ENCODE peak calls at places on chromosome 13, in seven cellular contexts. I, J, Y, Q, N, G and K are unnamed samples.
A peak's percentile ranks its signal among the peaks of the same experiment; 100 is the strongest.

GRCh38 chr13:43119206-43119605 is 95.8 kb downstream of the DNAJC15 start:
- DNase-seq in I (no peak), Y (no peak), J (no peak), Q (no peak), G (no peak), N (no peak), K (no peak)

GRCh38 chr13:79456051-79456450 is 24.9 kb upstream of the NDFIP2 start:
- DNase-seq in N (no peak), G (no peak), J (no peak), Q (no peak), I (no peak), Y (no peak), K (no peak)

GRCh38 chr13:44906758-44907157 is 82.5 kb downstream of the NUFIP1 start:
- DNase-seq in N (no peak), I (peak; percentile 77), G (peak; percentile 20), J (no peak), Q (no peak), Y (no peak), K (no peak)

GRCh38 chr13:48094404-48094780 is 512 bp downstream of the MED4 start:
- DNase-seq in I (peak; percentile 20), Y (no peak), Q (peak; percentile 19), G (peak; percentile 59), N (no peak), J (no peak), K (no peak)

GRCh38 chr13:24267283-24267682 is 42.1 kb upstream of the C1QTNF9 start:
- DNase-seq in Q (no peak), I (peak; percentile 6), J (no peak), N (no peak), G (no peak), Y (no peak), K (no peak)

GRCh38 chr13:26561636-26562537 is 4.4 kb downstream of the WASF3 start:
- DNase-seq in G (peak; percentile 72), I (peak; percentile 80), Q (no peak), Y (no peak), N (peak; percentile 51), J (no peak), K (no peak)

GRCh38 chr13:109272595-109273325 is 513.6 kb downstream of the IRS2 start:
- DNase-seq in G (no peak), Q (no peak), Y (peak; percentile 30), N (no peak), J (no peak), I (peak; percentile 59), K (no peak)

GRCh38 chr13:109671919-109672318 is 114.5 kb downstream of the IRS2 start:
- DNase-seq in G (no peak), Q (no peak), Y (peak; percentile 45), N (no peak), J (no peak), I (no peak), K (no peak)

GRCh38 chr13:113144255-113144629 is 14.2 kb upstream of the PROZ start:
- DNase-seq in Q (no peak), J (no peak), Y (no peak), N (no peak), I (no peak), G (no peak), K (no peak)

GRCh38 chr13:21637296-21637695 is 33.3 kb upstream of the MICU2 start:
- DNase-seq in Y (peak; percentile 99), N (no peak), I (peak; percentile 77), Q (peak; percentile 77), G (no peak), J (no peak), K (no peak)

GRCh38 chr13:66618702-66619101 is 611.4 kb downstream of the PCDH9 start:
- DNase-seq in J (no peak), G (peak; percentile 10), Q (no peak), N (peak; percentile 48), Y (peak; percentile 36), I (peak; percentile 46), K (no peak)

GRCh38 chr13:49776871-49777270 is 15.6 kb downstream of the KPNA3 start:
- DNase-seq in Q (no peak), N (no peak), Y (no peak), G (no peak), I (peak; percentile 50), J (no peak), K (no peak)

GRCh38 chr13:29402168-29402621 is 193.3 kb downstream of the SLC7A1 start:
- DNase-seq in G (no peak), Q (peak; percentile 20), J (no peak), Y (no peak), N (no peak), I (peak; percentile 51), K (no peak)

GRCh38 chr13:31670831-31671617 is 68.3 kb upstream of the RXFP2 start:
- DNase-seq in G (no peak), I (no peak), J (no peak), Q (no peak), Y (no peak), N (peak; percentile 47), K (no peak)

GRCh38 chr13:40179421-40179820 is 487.0 kb downstream of the FOXO1 start:
- DNase-seq in Y (no peak), N (no peak), G (no peak), J (no peak), Q (no peak), I (no peak), K (no peak)

GRCh38 chr13:27964741-27965323 is 4.3 kb downstream of the CDX2 start:
- DNase-seq in N (peak; percentile 15), G (no peak), I (no peak), Y (no peak), J (no peak), Q (no peak), K (no peak)

GRCh38 chr13:29677627-29678026 is 82.1 kb upstream of the SLC7A1 start:
- DNase-seq in G (no peak), N (no peak), Y (no peak), I (no peak), J (no peak), Q (no peak), K (no peak)

GRCh38 chr13:76735641-76736040 is 150.6 kb downstream of the KCTD12 start:
- DNase-seq in Q (no peak), I (no peak), J (no peak), G (no peak), N (no peak), Y (no peak), K (no peak)

GRCh38 chr13:42279080-42279479 is 7.1 kb downstream of the AKAP11 start:
- DNase-seq in J (no peak), Y (no peak), N (no peak), Q (no peak), I (peak; percentile 49), G (no peak), K (no peak)

GRCh38 chr13:111183959-111184684 is 69.0 kb downstream of the ARHGEF7 start:
- DNase-seq in G (no peak), I (peak; percentile 20), N (no peak), Y (no peak), Q (no peak), J (no peak), K (no peak)

GRCh38 chr13:41766439-41766838 is 194.5 kb downstream of the VWA8 start:
- DNase-seq in J (no peak), G (no peak), Q (peak; percentile 37), Y (no peak), I (no peak), N (no peak), K (no peak)

GRCh38 chr13:44667950-44668349 is 91.8 kb upstream of the TSC22D1 start:
- DNase-seq in J (no peak), I (peak; percentile 80), G (no peak), Q (no peak), N (no peak), Y (no peak), K (no peak)

GRCh38 chr13:39803851-39804250 is 148.4 kb downstream of the COG6 start:
- DNase-seq in Q (no peak), J (no peak), I (no peak), G (no peak), N (no peak), Y (no peak), K (no peak)

GRCh38 chr13:35712907-35713685 is 236.6 kb upstream of the MAB21L1 start:
- DNase-seq in J (no peak), Q (no peak), G (no peak), I (peak; percentile 54), Y (no peak), N (peak; percentile 47), K (no peak)

DNA sequence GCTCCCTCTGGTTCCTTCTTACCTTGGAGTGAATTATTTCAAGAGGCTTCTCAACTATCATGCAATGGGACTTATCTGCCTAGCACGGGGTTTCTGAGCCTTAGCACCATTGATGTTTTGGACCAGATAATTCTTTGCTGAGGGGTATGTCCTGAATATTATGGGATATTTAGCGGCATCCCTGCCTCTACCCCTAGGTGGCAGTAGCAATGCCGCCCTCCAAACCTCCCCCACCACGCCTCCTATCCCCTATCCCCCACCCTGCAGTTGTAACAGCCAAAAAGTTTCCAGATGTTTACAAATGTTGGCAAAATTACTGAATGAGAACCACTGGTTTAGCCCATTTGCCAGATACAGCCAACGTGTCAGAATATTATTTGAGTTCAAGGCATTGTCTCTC is 125.5 kb downstream of the POSTN start:
- DNase-seq in I (no peak), J (no peak), N (peak; percentile 2), G (no peak), Q (peak; percentile 8), Y (no peak), K (no peak)
- TF ChIP-seq CTCF in I (no peak), J (peak; percentile 56), N (peak; percentile 36), G (no peak), Q (no peak), Y (no peak), K (peak; percentile 14)

GRCh38 chr13:25371608-25372274 is at the start of gene ATP8A2:
- DNase-seq in Y (no peak), N (peak; percentile 82), G (peak; percentile 59), J (peak; percentile 23), Q (peak; percentile 24), I (peak; percentile 5), K (peak; percentile 17)
- TF ChIP-seq CTCF in Y (no peak), N (no peak), G (no peak), J (no peak), Q (no peak), I (no peak), K (no peak)

DNA sequence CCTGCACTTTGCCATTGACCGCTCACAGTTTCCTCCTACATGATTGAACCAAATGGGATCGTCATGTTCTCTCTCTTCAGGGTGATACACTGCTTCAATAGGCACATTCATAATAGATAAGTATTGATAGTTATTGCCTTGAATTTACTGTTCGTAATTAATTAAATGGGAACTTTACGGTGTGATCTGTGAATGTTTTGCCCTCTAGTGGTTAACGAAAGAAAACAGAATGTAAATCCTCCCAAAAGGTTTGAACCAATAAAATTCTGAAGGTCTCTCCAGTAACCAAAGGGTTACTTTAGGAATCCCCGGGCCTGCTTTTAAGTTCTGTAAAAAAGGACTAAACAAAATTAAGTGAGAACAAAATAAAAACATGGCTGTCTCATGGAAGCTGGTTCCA is 389.3 kb downstream of the DACH1 start:
- DNase-seq in J (no peak), Q (no peak), N (no peak), I (peak; percentile 1), Y (peak; percentile 8), G (no peak), K (no peak)
- TF ChIP-seq CTCF in J (peak; percentile 79), Q (no peak), N (peak; percentile 54), I (peak; percentile 41), Y (peak; percentile 43), G (peak; percentile 55), K (peak; percentile 48)

GRCh38 chr13:60379837-60380236 is 17.2 kb upstream of the TDRD3 start:
- DNase-seq in N (no peak), Y (peak; percentile 9), J (no peak), G (no peak), Q (no peak), I (no peak), K (no peak)
- TF ChIP-seq CTCF in N (peak; percentile 30), Y (no peak), J (no peak), G (peak; percentile 17), Q (no peak), I (peak; percentile 24), K (peak; percentile 10)